ENCODE peak calls at places on chromosomes 2 and 18, in six cellular contexts. C is chondrocyte; Z is fibroblast of mammary gland; Q is brain microvascular endothelial cell; L is CD8-positive, alpha-beta T cell; A is AG10803. J is an unnamed sample.

GRCh38 chr2:191037351-191037750 is 23.4 kb upstream of the STAT1 start:
- DNase-seq in Z (peak), A (peak), Q (no peak), C (no peak), L (no peak), J (no peak)

GRCh38 chr2:239104800-239105199 is 256.9 kb downstream of the TWIST2 start:
- DNase-seq in C (no peak), Q (no peak), Z (no peak), L (no peak), A (no peak), J (no peak)

GRCh38 chr2:45712538-45712937 is 61.1 kb downstream of the PRKCE start:
- DNase-seq in Z (no peak), C (no peak), L (no peak), Q (no peak), A (no peak), J (no peak)

GRCh38 chr18:58512161-58512581 is 116.7 kb downstream of the ALPK2 start:
- DNase-seq in Z (no peak), L (no peak), C (no peak), Q (no peak), A (no peak), J (no peak)

GRCh38 chr2:137957033-137957432 is 7.2 kb upstream of the HNMT start:
- DNase-seq in A (peak), L (no peak), C (no peak), Q (peak), Z (peak), J (no peak)

GRCh38 chr2:203811491-203812221 is 55.9 kb upstream of the CTLA4 start:
- DNase-seq in Z (peak), C (no peak), A (peak), L (peak), Q (peak), J (peak)

GRCh38 chr2:8427211-8427610 is 254.6 kb upstream of the ID2 start:
- DNase-seq in A (no peak), L (no peak), C (no peak), Z (no peak), Q (no peak), J (no peak)

GRCh38 chr2:186105016-186105415 is 366.4 kb downstream of the FSIP2 start:
- DNase-seq in C (no peak), A (no peak), Q (no peak), Z (peak), L (no peak), J (no peak)

GRCh38 chr18:13110559-13110958 is 108.0 kb upstream of the LDLRAD4 start:
- DNase-seq in A (no peak), C (no peak), L (no peak), Z (no peak), Q (no peak), J (no peak)

GRCh38 chr18:13107074-13107473 is 111.5 kb upstream of the LDLRAD4 start:
- DNase-seq in C (no peak), Z (peak), L (no peak), Q (no peak), A (peak), J (no peak)

GRCh38 chr18:13108330-13108729 is 110.2 kb upstream of the LDLRAD4 start:
- DNase-seq in C (no peak), Z (no peak), L (no peak), A (no peak), Q (no peak), J (no peak)

GRCh38 chr18:13112982-13113381 is 105.6 kb upstream of the LDLRAD4 start:
- DNase-seq in A (peak), L (no peak), Q (peak), C (no peak), Z (peak), J (no peak)
- TF ChIP-seq CTCF in A (peak), L (no peak), Q (peak), C (peak), Z (peak), J (no peak)

GRCh38 chr18:74898965-74899364 is 301.3 kb downstream of the ZNF407 start:
- DNase-seq in C (no peak), A (peak), Z (peak), Q (peak), L (no peak), J (no peak)

GRCh38 chr18:74892066-74892627 is 294.5 kb downstream of the ZNF407 start:
- DNase-seq in L (no peak), Z (no peak), C (no peak), A (no peak), Q (no peak), J (no peak)

GRCh38 chr18:74896390-74896991 is 298.8 kb downstream of the ZNF407 start:
- DNase-seq in C (no peak), Z (peak), L (peak), A (no peak), Q (no peak), J (no peak)

GRCh38 chr18:74897971-74898657 is 300.4 kb downstream of the ZNF407 start:
- DNase-seq in Q (peak), L (no peak), Z (peak), A (peak), C (no peak), J (no peak)

GRCh38 chr18:74895686-74896085 is 298.0 kb downstream of the ZNF407 start:
- DNase-seq in C (no peak), Q (peak), L (no peak), A (peak), Z (peak), J (no peak)
- TF ChIP-seq CTCF in C (no peak), Q (no peak), L (no peak), A (no peak), Z (no peak), J (no peak)

DNA sequence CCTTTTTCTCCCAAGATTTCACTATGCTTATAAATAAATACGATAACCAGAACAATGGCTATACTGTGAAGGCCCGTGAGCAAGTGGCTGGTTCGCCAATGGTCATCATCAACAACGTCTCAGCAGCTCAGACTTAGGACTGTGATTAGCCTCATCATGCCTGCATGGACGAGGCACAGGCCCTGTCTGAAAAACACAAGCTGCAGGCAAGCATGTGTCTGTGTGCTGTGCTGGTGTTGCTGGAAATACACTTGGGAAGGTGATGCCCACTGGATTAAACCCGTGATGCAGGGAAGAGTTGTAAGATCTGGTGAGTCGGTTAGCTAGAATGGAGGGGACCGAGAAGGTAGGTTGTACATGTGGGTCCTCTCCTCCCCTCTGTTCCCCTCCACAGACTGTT is 111.5 kb upstream of the EPC2 start:
- DNase-seq in A (no peak), Q (no peak), L (no peak), Z (no peak), C (no peak), J (no peak)
- TF ChIP-seq CTCF in A (no peak), Q (no peak), L (no peak), Z (no peak), C (no peak), J (no peak)

GRCh38 chr2:207529330-207530159 is at the start of gene CREB1:
- DNase-seq in Z (peak), C (peak), Q (peak), A (peak), L (peak), J (peak)
- TF ChIP-seq CTCF in Z (no peak), C (peak), Q (no peak), A (no peak), L (no peak), J (no peak)

GRCh38 chr2:201074996-201075395 is 3.2 kb downstream of the NDUFB3 start:
- DNase-seq in Q (no peak), A (no peak), Z (no peak), L (no peak), C (no peak), J (no peak)

GRCh38 chr2:201073071-201073470 is 1.3 kb downstream of the NDUFB3 start:
- DNase-seq in C (no peak), A (no peak), L (no peak), Q (no peak), Z (no peak), J (no peak)

GRCh38 chr2:201070966-201071304 is 536 bp downstream of the HYCC2 start:
- DNase-seq in Z (peak), Q (no peak), C (no peak), A (peak), L (no peak), J (no peak)

GRCh38 chr2:201072201-201072530 is 365 bp downstream of the NDUFB3 start:
- DNase-seq in A (no peak), C (no peak), Q (no peak), Z (no peak), L (no peak), J (no peak)

GRCh38 chr2:201071305-201072200 is at the start of the genes HYCC2 and NDUFB3:
- DNase-seq in C (peak), Z (peak), A (peak), L (peak), Q (peak), J (peak)
- TF ChIP-seq CTCF in C (peak), Z (peak), A (peak), L (peak), Q (peak), J (no peak)

GRCh38 chr2:114346658-114347057 is 95.8 kb upstream of the DPP10 start:
- DNase-seq in Q (no peak), Z (no peak), C (no peak), L (no peak), A (no peak), J (no peak)

GRCh38 chr2:114354199-114354598 is 88.2 kb upstream of the DPP10 start:
- DNase-seq in A (no peak), Z (no peak), C (no peak), L (no peak), Q (no peak), J (no peak)

GRCh38 chr2:114345246-114345645 is 97.2 kb upstream of the DPP10 start:
- DNase-seq in C (no peak), Q (no peak), L (no peak), A (no peak), Z (no peak), J (no peak)

DNA sequence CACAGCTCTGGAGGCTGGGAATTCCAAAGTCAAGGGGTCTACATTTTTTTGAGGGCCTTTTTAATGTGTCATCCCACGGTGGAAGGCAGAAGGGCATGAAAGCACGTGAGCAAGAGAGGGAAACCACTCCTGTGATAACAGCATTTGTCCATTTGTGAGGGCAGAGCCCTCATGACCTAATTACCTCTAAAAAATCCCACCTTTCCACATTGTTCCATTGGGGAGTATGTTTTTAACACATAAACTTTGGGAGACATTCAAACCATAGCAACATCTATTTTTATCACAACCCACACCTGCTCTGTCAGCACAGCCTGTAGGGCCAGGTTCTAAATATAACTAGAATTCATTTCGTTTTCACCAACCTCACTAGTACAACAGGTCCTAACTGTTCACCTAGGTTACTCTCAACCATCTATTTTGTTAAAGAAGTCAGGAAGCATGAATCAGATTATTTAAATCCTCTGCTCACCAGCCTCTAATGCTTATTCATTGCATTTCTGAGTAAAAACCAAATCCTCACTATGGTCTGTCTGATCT is 92.2 kb upstream of the DPP10 start:
- DNase-seq in L (no peak), C (no peak), Z (no peak), Q (no peak), A (no peak), J (no peak)
- TF ChIP-seq CTCF in L (no peak), C (no peak), Z (no peak), Q (no peak), A (no peak), J (no peak)

GRCh38 chr2:128735296-128735960 is 416.8 kb upstream of the HS6ST1 start:
- DNase-seq in Z (no peak), Q (no peak), C (no peak), L (no peak), A (no peak), J (no peak)

GRCh38 chr2:128733450-128733849 is 414.8 kb upstream of the HS6ST1 start:
- DNase-seq in A (no peak), L (no peak), Z (no peak), Q (no peak), C (no peak), J (no peak)

GRCh38 chr2:128732976-128733431 is 414.3 kb upstream of the HS6ST1 start:
- DNase-seq in Q (peak), L (no peak), A (peak), C (no peak), Z (peak), J (no peak)

GRCh38 chr2:128736046-128736688 is 417.5 kb upstream of the HS6ST1 start:
- DNase-seq in Z (peak), C (no peak), Q (no peak), L (no peak), A (no peak), J (no peak)

GRCh38 chr2:128734521-128735295 is 416.0 kb upstream of the HS6ST1 start:
- DNase-seq in C (no peak), Q (peak), Z (peak), A (no peak), L (no peak), J (no peak)
- TF ChIP-seq CTCF in C (no peak), Q (no peak), Z (no peak), A (no peak), L (no peak), J (no peak)

J was measured in coronary artery.